ENCODE peak calls at places on chromosomes 12 and 14, in six cellular contexts. K is ecto neural progenitor cell; C is A549; F is GM13976; Y is cardiac muscle cell; G is naive thymus-derived CD4-positive, alpha-beta T cell. Z is an unnamed sample.

GRCh38 chr14:22887260-22887989 is 4.4 kb downstream of the REM2 start:
- DNase-seq in Y (peak; percentile 90), C (peak; percentile 91), F (peak; percentile 76), G (peak; percentile 39), K (peak; percentile 69), Z (peak; percentile 21)

GRCh38 chr14:22819191-22819988 is 4.2 kb upstream of the SLC7A7 start:
- DNase-seq in K (no peak), Y (peak; percentile 87), F (peak; percentile 51), G (no peak), C (peak; percentile 35), Z (no peak)

GRCh38 chr14:94571395-94571794 is 9.8 kb upstream of the SERPINA5 start:
- DNase-seq in G (no peak), Y (peak; percentile 67), C (no peak), K (no peak), F (no peak), Z (no peak)

GRCh38 chr12:93773122-93773871 is 96.1 kb downstream of the CRADD start:
- DNase-seq in C (no peak), F (no peak), K (no peak), Y (peak; percentile 76), G (no peak), Z (no peak)

GRCh38 chr14:80356413-80356812 is 145.1 kb upstream of the DIO2 start:
- DNase-seq in Y (peak; percentile 49), G (no peak), C (peak; percentile 35), F (no peak), K (no peak), Z (peak; percentile 8)

GRCh38 chr12:125533434-125534029 is 468.3 kb downstream of the AACS start:
- DNase-seq in C (peak; percentile 33), Y (no peak), F (peak; percentile 72), K (peak; percentile 90), G (no peak), Z (peak; percentile 18)

GRCh38 chr12:11827096-11827841 is 177.8 kb downstream of the ETV6 start:
- DNase-seq in Y (peak; percentile 33), G (no peak), K (peak; percentile 61), C (no peak), F (no peak), Z (no peak)

GRCh38 chr14:53316504-53316903 is 163.4 kb upstream of the DDHD1 start:
- DNase-seq in K (no peak), C (no peak), F (no peak), Y (no peak), G (no peak), Z (no peak)

GRCh38 chr12:69000540-69001243 is 67.7 kb upstream of the CPM start:
- DNase-seq in C (no peak), F (no peak), Y (peak; percentile 18), K (no peak), G (no peak), Z (no peak)

GRCh38 chr12:77377116-77377515 is 311.7 kb upstream of the E2F7 start:
- DNase-seq in K (no peak), F (no peak), Y (peak; percentile 76), C (no peak), G (no peak), Z (no peak)

GRCh38 chr14:62206456-62206855 is 444.2 kb downstream of the SNAPC1 start:
- DNase-seq in Y (peak; percentile 19), G (no peak), K (no peak), C (no peak), F (no peak), Z (no peak)

GRCh38 chr14:79701371-79701770 is 509.9 kb downstream of the DIO2 start:
- DNase-seq in C (no peak), G (no peak), F (no peak), K (no peak), Y (no peak), Z (no peak)

GRCh38 chr12:104340917-104341611 is 37.5 kb downstream of the EID3 start:
- DNase-seq in Y (no peak), K (no peak), C (peak; percentile 31), G (no peak), F (no peak), Z (no peak)

GRCh38 chr14:96994999-96995398 is 197.8 kb downstream of the VRK1 start:
- DNase-seq in F (no peak), Y (no peak), C (no peak), G (no peak), K (no peak), Z (no peak)

GRCh38 chr12:19778822-19779221 is 339.5 kb downstream of the AEBP2 start:
- DNase-seq in G (no peak), Y (peak; percentile 56), F (no peak), C (no peak), K (no peak), Z (no peak)

GRCh38 chr12:45148017-45148416 is 67.9 kb upstream of the ANO6 start:
- DNase-seq in K (no peak), C (no peak), G (no peak), F (no peak), Y (no peak), Z (no peak)

GRCh38 chr14:65260786-65261185 is 151.7 kb upstream of the FUT8 start:
- DNase-seq in C (no peak), G (no peak), F (no peak), Y (peak; percentile 60), K (no peak), Z (no peak)

GRCh38 chr12:130041983-130042812 is 120.1 kb upstream of the FZD10 start:
- DNase-seq in G (peak; percentile 58), Y (no peak), C (no peak), F (peak; percentile 48), K (peak; percentile 94), Z (no peak)

GRCh38 chr12:30043151-30043550 is 259.4 kb upstream of the TMTC1 start:
- DNase-seq in C (no peak), G (no peak), K (no peak), Y (no peak), F (no peak), Z (no peak)

GRCh38 chr12:2691340-2692111 is 103.2 kb upstream of the FKBP4 start:
- DNase-seq in K (peak; percentile 82), C (no peak), G (peak; percentile 54), F (peak; percentile 81), Y (peak; percentile 16), Z (no peak)

GRCh38 chr14:91509083-91509877 is 830 bp downstream of the PPP4R3A start:
- DNase-seq in K (peak; percentile 60), G (no peak), C (peak; percentile 25), Y (peak; percentile 13), F (peak; percentile 47), Z (peak; percentile 26)

Z was measured in NCI-H460.